ENCODE peak calls at places on chromosomes 7 and 10, in seven cellular contexts. E is right lobe of liver, P is neural progenitor cell, L is Peyer's patch, V is astrocyte, M is A673, G is heart left ventricle. T is an unnamed sample.
A peak's percentile ranks its signal among the peaks of the same experiment; 100 is the strongest.

GRCh38 chr10:59362991-59363390 is 642 bp upstream of the FAM13C start:
- DNase-seq in E (peak; percentile 75), P (peak; percentile 85), L (peak; percentile 25), V (peak; percentile 47), M (peak; percentile 52), G (peak; percentile 61), T (peak; percentile 40)

GRCh38 chr10:108970016-108970415 is 953.3 kb downstream of the XPNPEP1 start:
- DNase-seq in E (no peak), P (peak; percentile 81), L (no peak), V (peak; percentile 31), M (peak; percentile 66), G (no peak), T (no peak)

GRCh38 chr10:3764626-3765375 is 20.2 kb downstream of the KLF6 start:
- DNase-seq in E (no peak), P (no peak), L (no peak), V (peak; percentile 21), M (no peak), G (no peak), T (no peak)

GRCh38 chr10:3791974-3792633 is 7.1 kb upstream of the KLF6 start:
- DNase-seq in E (no peak), P (no peak), L (no peak), V (peak; percentile 94), M (no peak), G (no peak), T (no peak)

GRCh38 chr7:94088560-94088959 is 84.4 kb upstream of the BET1 start:
- DNase-seq in E (no peak), P (no peak), L (no peak), V (peak; percentile 49), M (peak; percentile 12), G (no peak), T (no peak)

GRCh38 chr7:24660541-24660940 is 87.3 kb downstream of the PALS2 start:
- DNase-seq in E (no peak), P (no peak), L (no peak), V (peak; percentile 34), M (peak; percentile 24), G (no peak), T (no peak)

GRCh38 chr10:9762966-9763656 is 1254.6 kb upstream of the CELF2 start:
- DNase-seq in E (no peak), P (no peak), L (no peak), V (peak; percentile 93), M (no peak), G (no peak), T (no peak)

GRCh38 chr7:22791204-22792158 is 31.2 kb downstream of the TOMM7 start:
- DNase-seq in E (no peak), P (no peak), L (no peak), V (peak; percentile 52), M (no peak), G (no peak), T (no peak)

GRCh38 chr7:7443951-7444350 is 91.7 kb downstream of the COL28A1 start:
- DNase-seq in E (no peak), P (no peak), L (no peak), V (no peak), M (peak; percentile 86), G (no peak), T (no peak)

GRCh38 chr10:77975086-77975666 is 48.6 kb upstream of the DLG5 start:
- DNase-seq in E (peak; percentile 63), P (no peak), L (no peak), V (no peak), M (no peak), G (no peak), T (no peak)

GRCh38 chr7:69596723-69597277 is 1.5 kb upstream of the AUTS2 start:
- DNase-seq in E (no peak), P (peak; percentile 57), L (no peak), V (no peak), M (no peak), G (no peak), T (no peak)
- H3K27ac ChIP-seq in E (peak overlapping the region; percentile 47), P (no peak overlapping the region), L (peak overlapping the region; percentile 50), V (no peak overlapping the region), M (no peak overlapping the region), G (peak overlapping the region; percentile 78), T (peak overlapping the region; percentile 74)

GRCh38 chr10:126876456-126876855 is 28.8 kb upstream of the DOCK1 start:
- DNase-seq in E (no peak), P (no peak), L (no peak), V (no peak), M (no peak), G (no peak), T (no peak)

GRCh38 chr10:126877390-126877789 is 27.8 kb upstream of the DOCK1 start:
- DNase-seq in E (no peak), P (no peak), L (no peak), V (no peak), M (no peak), G (no peak), T (no peak)

GRCh38 chr10:126867567-126868365 is 37.5 kb upstream of the DOCK1 start:
- DNase-seq in E (no peak), P (no peak), L (no peak), V (peak; percentile 99), M (no peak), G (no peak), T (no peak)

GRCh38 chr10:126872768-126873167 is 32.5 kb upstream of the DOCK1 start:
- DNase-seq in E (no peak), P (peak; percentile 31), L (no peak), V (peak; percentile 34), M (peak; percentile 60), G (no peak), T (no peak)

DNA sequence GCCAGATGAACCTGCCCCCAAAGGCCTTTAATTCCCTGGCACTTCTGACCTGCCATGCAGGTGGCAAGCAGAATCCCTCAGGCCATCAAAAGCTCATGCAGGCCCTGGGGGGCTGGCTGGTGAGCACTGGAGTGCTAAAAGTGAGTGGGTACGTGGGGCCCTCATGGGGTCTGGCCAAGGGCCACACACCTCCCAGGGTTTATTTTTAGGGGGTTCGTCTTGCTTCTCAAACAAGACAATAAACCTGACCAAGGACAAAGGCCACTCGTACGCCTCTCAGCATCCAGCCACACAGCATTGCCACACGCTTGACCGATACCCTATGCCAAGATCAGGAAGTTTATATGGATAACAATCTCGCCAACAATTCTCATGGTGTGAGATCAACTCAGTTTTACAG is 33.1 kb upstream of the DOCK1 start:
- DNase-seq in E (no peak), P (no peak), L (no peak), V (no peak), M (no peak), G (no peak), T (no peak)
- H3K27me3 ChIP-seq in E (no peaks in the 10 kb centered on the region), P (no peaks in the 10 kb centered on the region), L (no peaks in the 10 kb centered on the region), V (no peaks in the 10 kb centered on the region), M (no peaks in the 10 kb centered on the region), G (no peaks in the 10 kb centered on the region), T (no peaks in the 10 kb centered on the region)

GRCh38 chr7:47931005-47931787 is 17.1 kb downstream of the PKD1L1 start:
- DNase-seq in E (no peak), P (no peak), L (no peak), V (peak; percentile 40), M (no peak), G (no peak), T (no peak)
- H3K4me3 ChIP-seq in E (no peak overlapping the region), P (no peak overlapping the region), L (no peak overlapping the region), V (no peak overlapping the region), M (no peak overlapping the region), G (no peak overlapping the region), T (no peak overlapping the region)

DNA sequence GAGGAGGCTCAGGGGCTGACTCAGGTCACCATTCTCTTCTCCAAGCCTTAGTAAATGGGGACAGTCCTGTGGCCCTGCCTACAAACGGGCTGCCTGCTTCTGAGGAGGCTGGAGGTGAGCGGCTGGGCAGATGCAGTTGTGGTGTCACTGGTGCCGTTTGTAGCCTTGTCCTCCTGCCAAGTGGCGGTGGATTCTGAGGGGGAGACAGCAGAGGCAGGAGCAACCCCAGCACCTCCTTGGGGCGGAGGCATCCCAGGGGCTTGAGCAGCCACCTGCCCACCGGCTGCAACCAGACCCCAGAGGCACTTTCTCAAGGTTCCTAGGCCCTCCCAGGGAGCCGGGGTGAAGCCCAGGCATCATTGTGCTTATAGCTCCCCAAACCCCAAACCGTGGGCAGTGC is 112.5 kb downstream of the ZMIZ1 start:
- DNase-seq in E (no peak), P (no peak), L (no peak), V (no peak), M (no peak), G (no peak), T (no peak)
- H3K27ac ChIP-seq in E (no peak overlapping the region), P (no peak overlapping the region), L (no peak overlapping the region), V (no peak overlapping the region), M (no peak overlapping the region), G (peak overlapping the region; percentile 70), T (peak overlapping the region; percentile 55)

GRCh38 chr10:72173267-72173634 is 42.6 kb upstream of the ANAPC16 start:
- DNase-seq in E (no peak), P (no peak), L (no peak), V (no peak), M (peak; percentile 24), G (no peak), T (no peak)

GRCh38 chr10:72174297-72174662 is 41.5 kb upstream of the ANAPC16 start:
- DNase-seq in E (no peak), P (no peak), L (no peak), V (no peak), M (no peak), G (no peak), T (no peak)

GRCh38 chr10:72176701-72177100 is 39.1 kb upstream of the ANAPC16 start:
- DNase-seq in E (no peak), P (no peak), L (no peak), V (no peak), M (no peak), G (peak; percentile 34), T (no peak)

GRCh38 chr10:72173635-72174296 is 42.0 kb upstream of the ANAPC16 start:
- DNase-seq in E (no peak), P (no peak), L (no peak), V (peak; percentile 4), M (peak; percentile 84), G (no peak), T (no peak)

DNA sequence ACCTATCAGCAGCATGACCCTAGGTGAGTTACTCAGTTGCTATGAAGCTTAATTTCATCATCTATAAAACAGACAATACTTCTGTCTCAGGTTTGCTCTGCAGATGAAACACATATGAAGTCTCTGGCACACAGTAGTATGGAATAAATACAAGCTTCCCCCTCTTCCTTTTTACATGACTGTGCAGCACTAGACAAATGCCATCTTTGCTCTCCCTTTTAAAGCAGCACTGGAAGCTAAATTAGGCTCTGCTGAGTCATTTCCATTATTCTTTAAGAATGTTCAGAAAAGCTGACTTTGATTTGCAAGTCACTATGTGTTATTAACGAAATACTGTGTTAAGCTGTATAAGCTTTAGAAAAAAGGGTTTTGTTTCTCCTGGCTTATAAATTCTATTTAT is 40.6 kb upstream of the ANAPC16 start:
- DNase-seq in E (no peak), P (no peak), L (no peak), V (peak; percentile 52), M (peak; percentile 59), G (no peak), T (no peak)
- H3K27me3 ChIP-seq in E (no peaks in the 10 kb centered on the region), P (no peaks in the 10 kb centered on the region), L (no peaks in the 10 kb centered on the region), V (no peaks in the 10 kb centered on the region), M (no peaks in the 10 kb centered on the region), G (no peaks in the 10 kb centered on the region), T (no peaks in the 10 kb centered on the region)

GRCh38 chr7:100602889-100603696 is 930 bp downstream of the PCOLCE start:
- DNase-seq in E (no peak), P (peak; percentile 83), L (peak; percentile 40), V (peak; percentile 76), M (peak; percentile 80), G (peak; percentile 80), T (peak; percentile 71)
- H3K4me3 ChIP-seq in E (no peak overlapping the region), P (peak overlapping the region; percentile 63), L (peak overlapping the region; percentile 65), V (peak overlapping the region; percentile 66), M (peak overlapping the region; percentile 69), G (peak overlapping the region; percentile 96), T (peak overlapping the region; percentile 54)